ENCODE peak calls at places on chromosomes 11 and 22, in six cellular contexts. Z is hepatocyte, A is heart right ventricle, L is IMR-90, E is upper lobe of right lung, R is Peyer's patch. O is an unnamed sample.

GRCh38 chr22:33569547-33569946 is 350.7 kb downstream of the LARGE1 start:
- DNase-seq in E (no peak), R (no peak), Z (no peak), L (no peak), A (no peak), O (no peak)

GRCh38 chr11:133726576-133726975 is 118.7 kb downstream of the SPATA19 start:
- DNase-seq in L (no peak), A (no peak), E (no peak), R (no peak), Z (no peak), O (no peak)

GRCh38 chr11:77188912-77189491 is 61.0 kb downstream of the MYO7A start:
- DNase-seq in R (no peak), E (no peak), Z (no peak), A (no peak), L (no peak), O (no peak)

GRCh38 chr11:20031155-20032001 is 128.9 kb downstream of the DBX1 start:
- DNase-seq in A (no peak), E (no peak), R (no peak), Z (peak; percentile 37), L (peak; percentile 95), O (no peak)

GRCh38 chr11:117371453-117371852 is 43.8 kb downstream of the CEP164 start:
- DNase-seq in L (no peak), R (no peak), E (no peak), A (no peak), Z (no peak), O (no peak)

GRCh38 chr11:3747704-3748103 is 49.6 kb downstream of the NUP98 start:
- DNase-seq in Z (peak; percentile 14), A (no peak), L (peak; percentile 89), R (no peak), E (no peak), O (peak; percentile 81)

GRCh38 chr22:44403166-44403565 is 90.4 kb upstream of the SHISAL1 start:
- DNase-seq in R (no peak), E (peak; percentile 54), A (no peak), Z (no peak), L (no peak), O (no peak)

GRCh38 chr11:17738350-17739207 is 4.0 kb downstream of the KCNC1 start:
- DNase-seq in A (no peak), L (no peak), E (peak; percentile 52), R (no peak), Z (no peak), O (no peak)

GRCh38 chr11:76048763-76049162 is 157.5 kb downstream of the WNT11 start:
- DNase-seq in L (no peak), Z (peak; percentile 47), A (no peak), E (no peak), R (peak; percentile 20), O (no peak)

GRCh38 chr22:24506802-24507438 is 11.8 kb downstream of the UPB1 start:
- DNase-seq in A (no peak), Z (peak; percentile 49), E (no peak), R (no peak), L (peak; percentile 45), O (no peak)

GRCh38 chr22:26428515-26429457 is at the start of gene ASPHD2:
- DNase-seq in L (peak; percentile 51), A (peak; percentile 26), Z (peak; percentile 83), R (peak; percentile 71), E (peak; percentile 82), O (no peak)

GRCh38 chr22:39244073-39244495 is 698 bp downstream of the PDGFB start:
- DNase-seq in E (no peak), R (no peak), L (no peak), Z (no peak), A (no peak), O (no peak)

GRCh38 chr11:131423715-131424114 is 53.3 kb downstream of the NTM start:
- DNase-seq in A (no peak), R (no peak), Z (peak; percentile 81), L (peak; percentile 7), E (no peak), O (peak; percentile 81)

GRCh38 chr22:45318558-45319318 is 9.0 kb downstream of the FAM118A start:
- DNase-seq in E (no peak), L (peak; percentile 70), A (no peak), R (no peak), Z (no peak), O (no peak)

GRCh38 chr11:121575963-121576290 is 123.2 kb upstream of the SORL1-AS1 start:
- DNase-seq in L (no peak), R (no peak), Z (no peak), E (no peak), A (no peak), O (no peak)
- H3K27ac ChIP-seq in L (peak overlapping the region; percentile 6), R (no peak overlapping the region), Z (no peak overlapping the region), E (peak overlapping the region; percentile 3), A (no peak overlapping the region), O (no peak overlapping the region)

GRCh38 chr11:16606784-16607674 is 131.4 kb upstream of the C11orf58 start:
- DNase-seq in L (peak; percentile 41), E (peak; percentile 80), Z (peak; percentile 71), R (no peak), A (peak; percentile 70), O (no peak)

GRCh38 chr11:16603890-16604783 is 134.3 kb upstream of the C11orf58 start:
- DNase-seq in A (peak; percentile 73), R (no peak), L (peak; percentile 58), E (peak; percentile 73), Z (peak; percentile 68), O (no peak)

GRCh38 chr11:16605971-16606783 is 132.3 kb upstream of the C11orf58 start:
- DNase-seq in L (peak; percentile 96), E (peak; percentile 92), Z (peak; percentile 94), A (peak; percentile 94), R (peak; percentile 50), O (peak; percentile 67)

GRCh38 chr11:16604784-16605439 is 133.5 kb upstream of the C11orf58 start:
- DNase-seq in Z (peak; percentile 77), R (no peak), A (peak; percentile 46), E (peak; percentile 82), L (peak; percentile 35), O (no peak)

DNA sequence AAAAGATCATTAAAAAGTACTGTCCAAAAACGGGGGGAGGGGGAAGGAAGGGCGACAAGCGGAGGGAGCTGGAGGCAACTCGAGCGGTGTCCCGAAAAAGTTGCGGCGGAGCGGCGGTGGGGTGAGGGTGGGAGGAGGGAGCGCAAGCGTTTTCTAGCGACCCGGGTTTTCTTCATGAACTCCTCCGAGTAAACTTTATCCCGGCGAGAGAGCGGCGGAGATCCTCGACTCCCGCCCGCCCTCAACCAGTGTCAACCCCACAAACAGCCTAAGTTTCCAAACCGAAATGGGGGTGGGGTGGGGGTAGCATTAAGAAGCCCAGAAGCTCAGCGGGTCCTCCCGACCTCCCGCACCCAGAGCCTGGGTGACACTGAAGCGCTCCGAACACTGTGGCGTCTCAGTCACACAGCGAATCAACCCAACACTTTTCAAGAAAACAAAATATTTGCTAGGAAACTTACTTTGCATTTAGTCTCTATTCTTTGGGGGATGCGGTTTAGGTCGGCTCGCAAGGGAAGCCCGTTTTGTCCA is 132.9 kb upstream of the C11orf58 start:
- DNase-seq in Z (peak; percentile 60), A (peak; percentile 52), L (peak; percentile 44), R (no peak), E (peak; percentile 66), O (no peak)
- H3K27ac ChIP-seq in Z (peak overlapping the region; percentile 93), A (peak overlapping the region; percentile 88), L (peak overlapping the region; percentile 93), R (peak overlapping the region; percentile 46), E (peak overlapping the region; percentile 77), O (peak overlapping the region; percentile 38)

DNA sequence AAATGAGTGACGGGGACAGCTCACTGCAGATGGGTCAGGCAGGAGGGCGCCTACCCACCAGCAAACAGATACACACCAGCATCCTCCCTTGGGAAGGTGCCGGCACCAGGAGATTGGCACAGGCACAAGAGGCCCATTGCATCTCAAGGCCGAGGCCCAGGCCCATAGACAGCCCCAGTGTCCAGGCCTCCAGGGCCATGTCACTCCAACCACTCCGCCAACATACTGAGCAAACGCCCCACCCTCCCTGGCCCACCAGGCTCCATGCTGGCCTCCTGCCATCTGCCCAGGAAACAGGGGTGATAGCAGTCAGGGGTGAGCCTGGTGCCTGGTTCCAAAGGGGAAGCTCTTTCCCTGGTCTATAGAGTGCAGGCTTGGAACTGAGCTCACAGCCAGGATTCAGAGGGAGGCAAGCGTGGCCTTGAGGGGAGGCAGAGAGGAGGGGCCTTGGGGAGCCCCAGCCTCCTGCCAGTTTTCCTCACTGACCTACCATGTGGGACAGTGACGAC is 34.7 kb downstream of the PISD start:
- DNase-seq in L (no peak), R (no peak), E (no peak), A (no peak), Z (no peak), O (no peak)
- H3K27ac ChIP-seq in L (no peak overlapping the region), R (no peak overlapping the region), E (peak overlapping the region; percentile 66), A (no peak overlapping the region), Z (peak overlapping the region; percentile 64), O (no peak overlapping the region)

GRCh38 chr11:83071641-83072591 is at the start of gene RAB30:
- DNase-seq in L (peak; percentile 100), A (peak; percentile 99), R (peak; percentile 97), Z (peak; percentile 99), E (peak; percentile 92), O (peak; percentile 98)

GRCh38 chr11:83070878-83071640 is 638 bp downstream of the RAB30 start:
- DNase-seq in Z (peak; percentile 49), R (peak; percentile 30), E (peak; percentile 71), A (peak; percentile 66), L (peak; percentile 26), O (no peak)

GRCh38 chr11:83068573-83068972 is 3.1 kb downstream of the RAB30 start:
- DNase-seq in R (no peak), A (no peak), L (no peak), E (no peak), Z (no peak), O (no peak)

GRCh38 chr11:83070044-83070877 is 1.4 kb downstream of the RAB30 start:
- DNase-seq in L (peak; percentile 60), Z (peak; percentile 23), A (no peak), E (no peak), R (no peak), O (no peak)

GRCh38 chr11:83069441-83070043 is 2.2 kb downstream of the RAB30 start:
- DNase-seq in E (no peak), Z (no peak), A (no peak), R (peak; percentile 49), L (no peak), O (no peak)
- H3K27ac ChIP-seq in E (no peak overlapping the region), Z (no peak overlapping the region), A (no peak overlapping the region), R (peak overlapping the region; percentile 91), L (peak overlapping the region; percentile 0), O (no peak overlapping the region)

O was measured in epithelial cell of prostate.